ENCODE peak calls at places on chromosomes 5 and 9, in four cellular contexts. K, E, Z and Q are unnamed samples.

GRCh38 chr5:116486588-116486987 is 88.0 kb downstream of the SEMA6A start:
- DNase-seq in K (no peak), E (no peak), Z (peak), Q (no peak)

GRCh38 chr9:89342948-89343347 is 24.6 kb downstream of the SECISBP2 start:
- DNase-seq in K (no peak), E (peak), Z (no peak), Q (peak)

GRCh38 chr9:842918-843468 is 1.5 kb downstream of the DMRT1 start:
- DNase-seq in K (no peak), E (no peak), Z (no peak), Q (no peak)

GRCh38 chr5:87243161-87243877 is 24.4 kb upstream of the RASA1 start:
- DNase-seq in K (peak), E (peak), Z (no peak), Q (peak)

GRCh38 chr5:96067902-96068614 is 106.4 kb upstream of the ELL2 start:
- DNase-seq in K (peak), E (peak), Z (no peak), Q (peak)

GRCh38 chr9:120387257-120387999 is 192.5 kb downstream of the CDK5RAP2 start:
- DNase-seq in K (no peak), E (no peak), Z (no peak), Q (no peak)

GRCh38 chr5:37111426-37112382 is 137.5 kb downstream of the CPLANE1 start:
- DNase-seq in K (no peak), E (no peak), Z (no peak), Q (no peak)

GRCh38 chr9:88733651-88734470 is 198.9 kb downstream of the NXNL2 start:
- DNase-seq in K (peak), E (peak), Z (no peak), Q (peak)

GRCh38 chr5:168165221-168165965 is 126.1 kb upstream of the WWC1 start:
- DNase-seq in K (no peak), E (no peak), Z (no peak), Q (no peak)

GRCh38 chr9:105993051-105993854 is 298.9 kb downstream of the TMEM38B start:
- DNase-seq in K (no peak), E (no peak), Z (no peak), Q (no peak)

GRCh38 chr5:20678814-20679298 is 690.9 kb upstream of the CDH18 start:
- DNase-seq in K (peak), E (peak), Z (no peak), Q (peak)

GRCh38 chr5:57175586-57175985 is 1.7 kb downstream of the GPBP1 start:
- DNase-seq in K (no peak), E (no peak), Z (no peak), Q (no peak)

GRCh38 chr9:133621868-133622267 is 12.7 kb upstream of the FAM163B start:
- DNase-seq in K (no peak), E (no peak), Z (no peak), Q (no peak)

GRCh38 chr9:102114557-102114956 is 376.1 kb upstream of the GRIN3A start:
- DNase-seq in K (no peak), E (no peak), Z (no peak), Q (no peak)

GRCh38 chr5:99019254-99019653 is 90.4 kb upstream of the CHD1 start:
- DNase-seq in K (peak), E (no peak), Z (no peak), Q (no peak)

GRCh38 chr5:56480305-56481146 is 247.4 kb upstream of the ANKRD55 start:
- DNase-seq in K (peak), E (peak), Z (peak), Q (peak)

GRCh38 chr5:177495243-177496060 is 2.0 kb downstream of the PDLIM7 start:
- DNase-seq in K (peak), E (peak), Z (no peak), Q (peak)

GRCh38 chr5:91541696-91542095 is 158.6 kb upstream of the ARRDC3 start:
- DNase-seq in K (peak), E (peak), Z (no peak), Q (no peak)

GRCh38 chr5:172509405-172509781 is 55.1 kb upstream of the SH3PXD2B start:
- DNase-seq in K (no peak), E (no peak), Z (no peak), Q (no peak)

GRCh38 chr9:136082496-136083361 is 12.4 kb downstream of the NACC2 start:
- DNase-seq in K (no peak), E (no peak), Z (no peak), Q (no peak)

GRCh38 chr9:85723220-85723619 is 18.5 kb downstream of the AGTPBP1 start:
- DNase-seq in K (no peak), E (no peak), Z (no peak), Q (no peak)

GRCh38 chr5:152051499-152052454 is 127.1 kb upstream of the GLRA1 start:
- DNase-seq in K (no peak), E (no peak), Z (no peak), Q (no peak)

GRCh38 chr5:141349917-141350619 is at the start of gene PCDHGB1:
- DNase-seq in K (peak), E (peak), Z (no peak), Q (peak)

GRCh38 chr9:112489876-112490661 is 3.4 kb downstream of the KIAA1958 start:
- DNase-seq in K (no peak), E (no peak), Z (no peak), Q (no peak)

GRCh38 chr5:1552469-1553255 is 28.9 kb upstream of the LPCAT1 start:
- DNase-seq in K (no peak), E (no peak), Z (no peak), Q (no peak)

GRCh38 chr5:172010278-172010677 is 3.8 kb upstream of the FBXW11 start:
- DNase-seq in K (peak), E (no peak), Z (no peak), Q (no peak)

GRCh38 chr9:114282507-114282906 is 40.4 kb upstream of the ORM1 start:
- DNase-seq in K (no peak), E (no peak), Z (no peak), Q (no peak)

GRCh38 chr9:19998153-19998552 is 209.3 kb upstream of the SLC24A2 start:
- DNase-seq in K (peak), E (peak), Z (no peak), Q (peak)

GRCh38 chr9:126150411-126151030 is 176.1 kb upstream of the MVB12B start:
- DNase-seq in K (no peak), E (no peak), Z (no peak), Q (no peak)

GRCh38 chr9:114743446-114743845 is 61.5 kb upstream of the TEX48 start:
- DNase-seq in K (no peak), E (no peak), Z (no peak), Q (no peak)

GRCh38 chr5:6110441-6111005 is 267.8 kb downstream of the MED10 start:
- DNase-seq in K (no peak), E (no peak), Z (no peak), Q (no peak)

GRCh38 chr9:69876981-69877380 is 56.4 kb downstream of the CFAP95 start:
- DNase-seq in K (no peak), E (no peak), Z (no peak), Q (no peak)

GRCh38 chr9:132164604-132165362 is 2.9 kb downstream of the NTNG2 start:
- DNase-seq in K (peak), E (no peak), Z (peak), Q (peak)

GRCh38 chr9:2816476-2817141 is 27.3 kb downstream of the PUM3 start:
- DNase-seq in K (peak), E (peak), Z (peak), Q (peak)

GRCh38 chr9:38338359-38339014 is 54.0 kb upstream of the ALDH1B1 start:
- DNase-seq in K (no peak), E (no peak), Z (no peak), Q (no peak)

GRCh38 chr5:55410840-55411239 is 103.1 kb downstream of the MTREX start:
- DNase-seq in K (no peak), E (no peak), Z (no peak), Q (no peak)

GRCh38 chr5:55406292-55406691 is 98.5 kb downstream of the MTREX start:
- DNase-seq in K (no peak), E (no peak), Z (no peak), Q (no peak)

GRCh38 chr5:55407984-55408383 is 100.2 kb downstream of the MTREX start:
- DNase-seq in K (no peak), E (no peak), Z (no peak), Q (no peak)

GRCh38 chr5:55409775-55410174 is 102.0 kb downstream of the MTREX start:
- DNase-seq in K (no peak), E (no peak), Z (no peak), Q (no peak)

DNA sequence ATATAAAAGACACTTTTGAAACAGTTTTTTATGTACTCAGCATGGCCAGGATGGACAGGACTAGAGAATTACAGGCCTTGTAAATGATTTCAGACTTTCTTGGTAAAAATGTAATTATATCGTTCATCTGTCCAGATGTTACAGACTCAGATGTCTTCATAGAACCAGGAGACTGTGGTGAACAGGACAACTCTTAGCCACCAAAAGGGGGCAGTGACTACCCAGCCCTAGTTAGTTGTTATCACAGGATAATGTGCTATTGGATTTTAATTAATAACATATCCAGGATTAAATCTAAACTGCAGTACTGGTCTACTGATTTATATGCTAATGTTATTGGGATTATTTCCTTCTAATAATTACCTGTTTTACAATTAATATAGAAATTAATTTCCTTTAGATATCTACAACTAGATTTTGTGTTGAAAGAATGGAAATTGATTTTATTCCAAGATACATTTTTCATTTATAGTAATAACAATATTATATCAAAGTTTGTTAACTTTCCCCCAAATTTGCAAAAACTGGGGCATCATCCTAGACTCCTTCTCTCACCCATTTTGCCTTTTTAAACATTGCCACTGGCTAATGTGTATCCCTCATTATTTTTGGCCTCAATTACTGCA is 99.4 kb downstream of the MTREX start:
- DNase-seq in K (peak), E (peak), Z (no peak), Q (peak)
- TF ChIP-seq CTCF in K (peak), E (peak), Z (no peak), Q (peak)

GRCh38 chr5:157823655-157824054 is 35.3 kb downstream of the CLINT1 start:
- DNase-seq in K (no peak), E (no peak), Z (no peak), Q (no peak)

GRCh38 chr5:157828031-157828948 is 30.7 kb downstream of the CLINT1 start:
- DNase-seq in K (peak), E (no peak), Z (no peak), Q (no peak)

GRCh38 chr5:157827429-157827828 is 31.5 kb downstream of the CLINT1 start:
- DNase-seq in K (peak), E (peak), Z (no peak), Q (no peak)

GRCh38 chr5:157828949-157829639 is 29.9 kb downstream of the CLINT1 start:
- DNase-seq in K (peak), E (no peak), Z (no peak), Q (no peak)
- TF ChIP-seq CTCF in K (peak), E (peak), Z (no peak), Q (peak)

DNA sequence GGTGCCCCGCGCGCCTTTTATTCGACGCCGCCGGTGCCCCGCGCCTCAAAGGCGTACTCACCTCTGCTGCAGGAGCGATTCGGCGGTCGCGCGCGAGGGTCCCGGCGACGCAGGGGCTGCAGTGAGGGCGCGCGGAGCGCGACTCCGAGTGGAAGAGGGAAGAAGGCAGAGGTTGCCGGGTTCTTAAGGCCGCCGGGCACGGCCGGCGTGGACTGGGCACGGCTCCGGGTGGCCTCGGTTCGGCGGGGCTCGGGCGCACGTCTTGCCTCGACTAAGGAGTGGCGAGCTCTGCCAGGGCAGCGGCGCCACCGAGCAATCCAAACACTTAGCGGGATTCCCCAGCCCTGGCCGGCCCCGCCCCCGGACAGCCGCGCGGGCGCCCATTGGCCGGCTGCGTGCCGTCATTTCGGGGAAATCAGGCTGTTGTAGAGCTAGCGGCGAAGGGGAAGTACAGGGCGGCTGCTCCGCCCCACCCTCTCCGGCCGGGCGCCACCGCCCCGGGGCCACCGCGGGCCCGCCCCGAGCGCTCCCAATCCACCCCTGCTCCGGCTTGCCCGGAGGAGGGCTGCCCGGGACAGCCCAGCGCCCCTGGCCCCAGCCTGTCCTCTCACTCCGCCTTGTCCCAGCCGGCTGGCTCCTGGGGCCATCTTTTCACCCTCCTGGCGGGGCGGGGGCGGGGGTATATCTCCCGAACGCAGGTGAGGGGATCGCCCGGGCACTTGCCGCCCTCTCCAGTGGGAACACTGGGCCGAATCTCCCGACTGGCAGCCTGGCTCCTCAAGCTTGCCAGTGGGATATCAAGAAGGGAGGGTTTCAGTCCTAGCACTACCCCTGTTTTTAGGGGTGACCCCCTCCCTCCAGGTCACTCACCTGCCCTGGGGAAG is at the start of gene IRF1:
- DNase-seq in K (peak), E (peak), Z (peak), Q (peak)
- TF ChIP-seq CTCF in K (no peak), E (no peak), Z (no peak), Q (no peak)

GRCh38 chr9:129422032-129422842 is 198.7 kb downstream of the C9orf50 start:
- DNase-seq in K (no peak), E (no peak), Z (no peak), Q (no peak)
- TF ChIP-seq CTCF in K (no peak), E (no peak), Z (no peak), Q (no peak)

DNA sequence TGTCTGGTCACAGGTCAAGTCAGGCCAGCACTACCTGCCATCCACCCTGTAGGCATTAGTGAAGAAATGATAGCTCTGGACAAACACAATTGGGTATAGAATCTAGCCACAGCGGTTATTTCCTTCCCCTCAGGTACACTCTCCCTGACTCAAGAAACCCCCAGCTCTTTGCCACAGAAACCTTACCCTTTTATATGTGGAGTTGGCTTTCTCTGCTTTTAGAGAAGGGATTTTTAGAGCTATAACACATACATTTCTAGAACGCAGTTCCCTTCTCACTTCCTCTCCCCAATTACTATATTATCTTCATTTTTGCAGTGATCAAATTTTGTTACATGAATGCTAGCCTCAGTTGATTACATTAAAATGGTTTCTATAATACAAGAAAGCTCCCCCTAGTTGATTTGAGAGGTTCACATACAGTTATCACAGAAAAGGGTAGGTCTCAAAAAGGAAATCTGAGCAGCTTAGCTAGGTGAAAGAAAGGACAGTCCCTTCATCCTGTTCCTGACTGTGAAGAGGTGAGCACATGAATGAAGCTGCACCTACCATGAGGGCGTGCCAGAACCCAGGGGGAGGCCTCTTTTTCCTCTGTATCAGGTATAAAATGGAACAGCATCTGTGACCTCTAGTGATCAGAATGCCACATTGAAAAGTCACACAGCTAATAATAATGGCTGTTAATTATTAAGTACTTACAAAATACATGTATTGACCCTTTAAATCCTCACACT is 425.6 kb downstream of the KIAA0825 start:
- DNase-seq in K (no peak), E (no peak), Z (no peak), Q (no peak)
- TF ChIP-seq CTCF in K (no peak), E (no peak), Z (no peak), Q (no peak)

GRCh38 chr5:150589791-150590601 is 50.5 kb upstream of the SYNPO start:
- DNase-seq in K (peak), E (peak), Z (peak), Q (peak)
- TF ChIP-seq CTCF in K (peak), E (peak), Z (peak), Q (peak)

GRCh38 chr9:124313940-124314339 is 56.2 kb downstream of the NEK6 start:
- DNase-seq in K (no peak), E (no peak), Z (no peak), Q (no peak)

GRCh38 chr9:124309665-124310064 is 51.9 kb downstream of the NEK6 start:
- DNase-seq in K (peak), E (peak), Z (no peak), Q (peak)

GRCh38 chr9:124315856-124316255 is 58.1 kb downstream of the NEK6 start:
- DNase-seq in K (no peak), E (no peak), Z (no peak), Q (no peak)

GRCh38 chr9:124311283-124311682 is 53.5 kb downstream of the NEK6 start:
- DNase-seq in K (no peak), E (no peak), Z (no peak), Q (no peak)

DNA sequence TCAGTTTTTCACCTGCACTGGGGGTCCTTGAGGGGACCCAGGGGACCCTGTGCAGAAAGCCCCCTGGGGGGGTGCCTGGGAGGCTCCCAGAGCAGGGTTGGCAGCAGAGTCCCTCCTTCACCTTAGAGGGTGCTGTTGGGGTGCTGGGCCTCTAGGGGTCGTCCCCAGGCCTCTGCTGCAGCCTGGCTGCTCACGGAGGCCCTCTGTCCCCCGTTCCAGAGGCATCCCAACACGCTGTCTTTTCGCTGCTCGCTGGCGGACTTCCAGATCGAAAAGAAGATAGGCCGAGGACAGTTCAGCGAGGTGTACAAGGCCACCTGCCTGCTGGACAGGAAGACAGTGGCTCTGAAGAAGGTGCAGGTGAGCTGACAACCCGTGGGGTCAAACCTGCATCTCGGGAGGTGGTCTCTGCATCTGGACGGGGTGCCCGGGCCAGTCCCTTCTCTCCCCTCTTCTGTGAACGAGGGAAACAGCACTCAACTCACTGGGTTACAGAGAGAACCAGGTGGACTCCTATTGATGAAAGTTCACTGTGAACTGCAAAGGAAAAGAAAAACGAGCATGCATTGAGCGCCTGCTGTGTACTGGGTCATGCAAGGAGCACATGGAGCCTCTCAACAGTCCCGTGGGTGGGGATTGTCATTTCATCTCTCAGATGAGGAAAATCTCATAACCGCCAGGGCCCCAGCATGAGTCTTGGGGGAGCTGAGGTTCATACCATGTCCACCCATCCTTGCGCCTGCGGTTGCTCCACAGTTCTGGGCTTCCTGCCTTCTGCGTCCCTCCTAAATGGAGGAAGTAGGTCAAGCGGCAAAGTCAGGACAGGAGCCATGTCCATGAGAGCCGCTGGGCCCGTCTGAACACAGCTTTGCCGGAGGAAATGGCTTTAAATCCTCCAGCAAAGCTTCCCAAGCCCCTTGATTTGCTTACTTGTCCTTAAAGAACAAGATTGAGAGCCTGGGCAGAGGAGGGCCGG is 54.8 kb downstream of the NEK6 start:
- DNase-seq in K (no peak), E (no peak), Z (no peak), Q (no peak)
- TF ChIP-seq CTCF in K (no peak), E (peak), Z (no peak), Q (peak)